ENCODE peak calls at places on chromosome 1, in five cellular contexts. V is amygdala, W is AG09319, U is RCC 7860, F is posterior vena cava. H is an unnamed sample.

GRCh38 chr1:10540277-10541005 is 65.7 kb downstream of the PEX14 start:
- DNase-seq in V (no peak), W (no peak), U (no peak), F (no peak), H (no peak)

GRCh38 chr1:86155061-86155806 is 1.3 kb downstream of the COL24A1 start:
- DNase-seq in W (no peak), F (peak), V (no peak), U (no peak), H (no peak)

GRCh38 chr1:59776960-59777852 is 37.5 kb upstream of the HOOK1 start:
- DNase-seq in V (no peak), U (no peak), W (no peak), F (no peak), H (no peak)

GRCh38 chr1:5739561-5740078 is 252.6 kb downstream of the NPHP4 start:
- DNase-seq in F (no peak), U (no peak), V (no peak), W (no peak), H (no peak)

GRCh38 chr1:203379831-203380230 is 28.9 kb upstream of the FMOD start:
- DNase-seq in W (no peak), F (no peak), U (no peak), V (no peak), H (no peak)

GRCh38 chr1:82090104-82090503 is 289.4 kb downstream of the ADGRL2 start:
- DNase-seq in W (no peak), U (no peak), V (no peak), F (no peak), H (no peak)

GRCh38 chr1:9388628-9389184 is 96.0 kb downstream of the SPSB1 start:
- DNase-seq in U (no peak), W (no peak), V (no peak), F (no peak), H (no peak)

GRCh38 chr1:27332536-27333281 is 9.1 kb upstream of the SYTL1 start:
- DNase-seq in F (peak), W (no peak), V (no peak), U (no peak), H (no peak)

GRCh38 chr1:66850989-66851388 is 49.9 kb upstream of the INSL5 start:
- DNase-seq in U (no peak), F (no peak), V (no peak), W (no peak), H (no peak)

GRCh38 chr1:21468597-21468996 is 28.7 kb downstream of the NBPF3 start:
- DNase-seq in W (no peak), V (no peak), F (no peak), U (no peak), H (no peak)

GRCh38 chr1:102241431-102242338 is 245.0 kb upstream of the OLFM3 start:
- DNase-seq in V (no peak), F (no peak), W (no peak), U (no peak), H (no peak)

GRCh38 chr1:76901158-76901767 is 34.0 kb downstream of the ST6GALNAC5 start:
- DNase-seq in U (peak), W (no peak), V (no peak), F (no peak), H (no peak)

GRCh38 chr1:232966663-232967062 is 16.3 kb downstream of the NTPCR start:
- DNase-seq in U (no peak), F (no peak), V (no peak), W (no peak), H (no peak)

GRCh38 chr1:33709780-33710713 is 153.8 kb upstream of the HMGB4 start:
- DNase-seq in V (no peak), W (no peak), U (no peak), F (no peak), H (no peak)

GRCh38 chr1:56626546-56626945 is 18.6 kb upstream of the PRKAA2 start:
- DNase-seq in U (no peak), W (no peak), F (no peak), V (no peak), H (no peak)

GRCh38 chr1:202578565-202578964 is 131.7 kb downstream of the SYT2 start:
- DNase-seq in W (no peak), V (no peak), F (no peak), U (no peak), H (no peak)

GRCh38 chr1:229155472-229155871 is 115.4 kb upstream of the RAB4A start:
- DNase-seq in F (no peak), W (no peak), U (no peak), V (no peak), H (no peak)

GRCh38 chr1:152783095-152783494 is 3.0 kb upstream of the LCE1E start:
- DNase-seq in U (no peak), V (no peak), W (no peak), F (no peak), H (no peak)

GRCh38 chr1:3009556-3009955 is 11.7 kb upstream of the ACTRT2 start:
- DNase-seq in W (no peak), V (no peak), F (no peak), U (no peak), H (no peak)

GRCh38 chr1:167175901-167176300 is 44.8 kb upstream of the POU2F1 start:
- DNase-seq in F (no peak), U (peak), V (no peak), W (no peak), H (no peak)

GRCh38 chr1:178399177-178399728 is 97.5 kb downstream of the CLEC20A start:
- DNase-seq in V (no peak), U (no peak), W (no peak), F (no peak), H (no peak)

GRCh38 chr1:37473431-37474050 is 839 bp upstream of the ZC3H12A start:
- DNase-seq in W (no peak), U (peak), V (no peak), F (peak), H (no peak)

GRCh38 chr1:117173711-117174110 is 37.0 kb downstream of the VTCN1 start:
- DNase-seq in U (no peak), F (no peak), W (no peak), V (no peak), H (no peak)

GRCh38 chr1:239718997-239719628 is 332.7 kb downstream of the CHRM3 start:
- DNase-seq in V (no peak), U (no peak), W (no peak), F (no peak), H (no peak)

GRCh38 chr1:194043984-194044755 is 857.8 kb upstream of the B3GALT2 start:
- DNase-seq in F (no peak), W (no peak), V (no peak), U (no peak), H (no peak)

GRCh38 chr1:245345191-245345884 is 190.6 kb downstream of the KIF26B start:
- DNase-seq in U (no peak), F (no peak), V (no peak), W (no peak), H (no peak)

GRCh38 chr1:117609471-117609911 is 3.6 kb downstream of the TENT5C start:
- DNase-seq in W (no peak), U (no peak), V (no peak), F (peak), H (no peak)

GRCh38 chr1:230818411-230818810 is 49.9 kb downstream of the C1orf198 start:
- DNase-seq in F (no peak), W (no peak), U (no peak), V (no peak), H (no peak)

GRCh38 chr1:81606656-81607055 is 194.1 kb upstream of the ADGRL2 start:
- DNase-seq in W (no peak), V (no peak), U (no peak), F (no peak), H (no peak)

GRCh38 chr1:169112241-169112640 is 5.8 kb downstream of the ATP1B1 start:
- DNase-seq in F (no peak), V (no peak), W (no peak), U (no peak), H (no peak)

GRCh38 chr1:1393428-1393827 is 5.7 kb downstream of the CCNL2 start:
- DNase-seq in W (no peak), V (no peak), F (no peak), U (no peak), H (no peak)

GRCh38 chr1:46544561-46545240 is 6.7 kb downstream of the KNCN start:
- DNase-seq in W (no peak), V (no peak), U (no peak), F (no peak), H (no peak)

GRCh38 chr1:212545941-212546638 is 62.5 kb upstream of the ATF3 start:
- DNase-seq in W (no peak), V (no peak), U (no peak), F (no peak), H (no peak)

GRCh38 chr1:15106608-15107007 is 46.9 kb upstream of the TMEM51 start:
- DNase-seq in F (peak), W (no peak), U (no peak), V (no peak), H (no peak)

GRCh38 chr1:243413431-243414151 is 157.8 kb downstream of the SDCCAG8 start:
- DNase-seq in U (no peak), F (no peak), V (no peak), W (no peak), H (no peak)

GRCh38 chr1:147628441-147628840 is 41.9 kb downstream of the ACP6 start:
- DNase-seq in F (no peak), W (no peak), U (no peak), V (no peak), H (no peak)

GRCh38 chr1:61293986-61294504 is 211.7 kb downstream of the NFIA start:
- DNase-seq in W (no peak), V (no peak), U (no peak), F (no peak), H (no peak)

H was measured in epithelial cell of proximal tubule.